ENCODE peak calls at places on chromosome 13, in seven cellular contexts. One of them, this sample, is unnamed.
A peak's percentile ranks its signal among the peaks of the same experiment; 100 is the strongest.

GRCh38 chr13:50080158-50080855 is 65.1 kb downstream of the KCNRG start:
- DNase-seq in CD8-positive, alpha-beta memory T cell: peak; percentile 57
- DNase-seq in cardiac muscle cell: peak; percentile 36
- DNase-seq in Peyer's patch: peak; percentile 56
- DNase-seq in CD4-positive, CD25-positive, alpha-beta regulatory T cell: peak; percentile 23
- DNase-seq in HepG2: peak; percentile 23
- DNase-seq in hepatocyte: peak; percentile 43
- DNase-seq in this sample: no peak

GRCh38 chr13:103022328-103022727 is 43.9 kb downstream of the SLC10A2 start:
- DNase-seq in HepG2: no peak
- DNase-seq in Peyer's patch: no peak
- DNase-seq in CD4-positive, CD25-positive, alpha-beta regulatory T cell: no peak
- DNase-seq in CD8-positive, alpha-beta memory T cell: no peak
- DNase-seq in hepatocyte: no peak
- DNase-seq in cardiac muscle cell: no peak
- DNase-seq in this sample: no peak

GRCh38 chr13:96090240-96091101 is 564 bp downstream of the HS6ST3 start:
- DNase-seq in cardiac muscle cell: peak; percentile 57
- DNase-seq in HepG2: no peak
- DNase-seq in CD8-positive, alpha-beta memory T cell: no peak
- DNase-seq in Peyer's patch: no peak
- DNase-seq in hepatocyte: peak; percentile 52
- DNase-seq in CD4-positive, CD25-positive, alpha-beta regulatory T cell: no peak
- DNase-seq in this sample: no peak

GRCh38 chr13:64938660-64939059 is 2291.5 kb downstream of the PCDH9 start:
- DNase-seq in cardiac muscle cell: no peak
- DNase-seq in CD4-positive, CD25-positive, alpha-beta regulatory T cell: no peak
- DNase-seq in Peyer's patch: no peak
- DNase-seq in hepatocyte: no peak
- DNase-seq in HepG2: no peak
- DNase-seq in CD8-positive, alpha-beta memory T cell: no peak
- DNase-seq in this sample: no peak

GRCh38 chr13:36839281-36839680 is 20.3 kb downstream of the RFXAP start:
- DNase-seq in hepatocyte: no peak
- DNase-seq in HepG2: no peak
- DNase-seq in cardiac muscle cell: no peak
- DNase-seq in CD8-positive, alpha-beta memory T cell: no peak
- DNase-seq in Peyer's patch: no peak
- DNase-seq in CD4-positive, CD25-positive, alpha-beta regulatory T cell: no peak
- DNase-seq in this sample: no peak

GRCh38 chr13:32811297-32811800 is 204.9 kb upstream of the KL start:
- DNase-seq in CD8-positive, alpha-beta memory T cell: peak; percentile 13
- DNase-seq in cardiac muscle cell: no peak
- DNase-seq in HepG2: no peak
- DNase-seq in CD4-positive, CD25-positive, alpha-beta regulatory T cell: no peak
- DNase-seq in Peyer's patch: no peak
- DNase-seq in hepatocyte: peak; percentile 44
- DNase-seq in this sample: no peak

GRCh38 chr13:50065712-50066111 is 50.5 kb downstream of the KCNRG start:
- DNase-seq in Peyer's patch: no peak
- DNase-seq in hepatocyte: no peak
- DNase-seq in HepG2: no peak
- DNase-seq in CD8-positive, alpha-beta memory T cell: no peak
- DNase-seq in cardiac muscle cell: no peak
- DNase-seq in CD4-positive, CD25-positive, alpha-beta regulatory T cell: no peak
- DNase-seq in this sample: no peak

GRCh38 chr13:50386527-50387123 is 371.4 kb downstream of the KCNRG start:
- DNase-seq in cardiac muscle cell: peak; percentile 61
- DNase-seq in HepG2: no peak
- DNase-seq in hepatocyte: peak; percentile 34
- DNase-seq in Peyer's patch: no peak
- DNase-seq in CD8-positive, alpha-beta memory T cell: no peak
- DNase-seq in CD4-positive, CD25-positive, alpha-beta regulatory T cell: no peak
- DNase-seq in this sample: no peak

GRCh38 chr13:63381078-63381859 is 1965.6 kb upstream of the PCDH20 start:
- DNase-seq in HepG2: no peak
- DNase-seq in Peyer's patch: no peak
- DNase-seq in CD8-positive, alpha-beta memory T cell: no peak
- DNase-seq in cardiac muscle cell: no peak
- DNase-seq in CD4-positive, CD25-positive, alpha-beta regulatory T cell: no peak
- DNase-seq in hepatocyte: no peak
- DNase-seq in this sample: no peak

GRCh38 chr13:37481005-37481857 is 117.3 kb downstream of the POSTN start:
- DNase-seq in cardiac muscle cell: no peak
- DNase-seq in CD8-positive, alpha-beta memory T cell: no peak
- DNase-seq in HepG2: no peak
- DNase-seq in hepatocyte: no peak
- DNase-seq in Peyer's patch: no peak
- DNase-seq in CD4-positive, CD25-positive, alpha-beta regulatory T cell: no peak
- DNase-seq in this sample: no peak

GRCh38 chr13:103952183-103952582 is 886.0 kb upstream of the SLC10A2 start:
- DNase-seq in CD8-positive, alpha-beta memory T cell: no peak
- DNase-seq in HepG2: no peak
- DNase-seq in cardiac muscle cell: no peak
- DNase-seq in hepatocyte: no peak
- DNase-seq in CD4-positive, CD25-positive, alpha-beta regulatory T cell: no peak
- DNase-seq in Peyer's patch: no peak
- DNase-seq in this sample: no peak

GRCh38 chr13:60418954-60419353 is 21.9 kb downstream of the TDRD3 start:
- DNase-seq in cardiac muscle cell: no peak
- DNase-seq in CD4-positive, CD25-positive, alpha-beta regulatory T cell: no peak
- DNase-seq in HepG2: no peak
- DNase-seq in Peyer's patch: no peak
- DNase-seq in CD8-positive, alpha-beta memory T cell: no peak
- DNase-seq in hepatocyte: no peak
- DNase-seq in this sample: no peak

GRCh38 chr13:47330031-47330430 is 433.2 kb upstream of the HTR2A start:
- DNase-seq in Peyer's patch: no peak
- DNase-seq in HepG2: no peak
- DNase-seq in hepatocyte: no peak
- DNase-seq in CD8-positive, alpha-beta memory T cell: no peak
- DNase-seq in CD4-positive, CD25-positive, alpha-beta regulatory T cell: no peak
- DNase-seq in cardiac muscle cell: no peak
- DNase-seq in this sample: no peak

GRCh38 chr13:99969934-99970760 is 1.4 kb downstream of the ZIC5 start:
- DNase-seq in CD4-positive, CD25-positive, alpha-beta regulatory T cell: no peak
- DNase-seq in HepG2: peak; percentile 57
- DNase-seq in hepatocyte: no peak
- DNase-seq in CD8-positive, alpha-beta memory T cell: peak; percentile 46
- DNase-seq in Peyer's patch: no peak
- DNase-seq in cardiac muscle cell: peak; percentile 75
- DNase-seq in this sample: no peak

GRCh38 chr13:35888327-35888940 is 242.7 kb downstream of the DCLK1 start:
- DNase-seq in cardiac muscle cell: no peak
- DNase-seq in HepG2: no peak
- DNase-seq in CD4-positive, CD25-positive, alpha-beta regulatory T cell: no peak
- DNase-seq in CD8-positive, alpha-beta memory T cell: no peak
- DNase-seq in Peyer's patch: no peak
- DNase-seq in hepatocyte: peak; percentile 17
- DNase-seq in this sample: no peak

GRCh38 chr13:24716011-24716410 is 35.8 kb downstream of the ATP12A start:
- DNase-seq in CD4-positive, CD25-positive, alpha-beta regulatory T cell: no peak
- DNase-seq in hepatocyte: no peak
- DNase-seq in HepG2: no peak
- DNase-seq in CD8-positive, alpha-beta memory T cell: no peak
- DNase-seq in cardiac muscle cell: peak; percentile 7
- DNase-seq in Peyer's patch: no peak
- DNase-seq in this sample: no peak

GRCh38 chr13:80871481-80871880 is 530.6 kb upstream of the SPRY2 start:
- DNase-seq in CD4-positive, CD25-positive, alpha-beta regulatory T cell: no peak
- DNase-seq in CD8-positive, alpha-beta memory T cell: no peak
- DNase-seq in Peyer's patch: no peak
- DNase-seq in cardiac muscle cell: no peak
- DNase-seq in hepatocyte: no peak
- DNase-seq in HepG2: no peak
- DNase-seq in this sample: no peak

GRCh38 chr13:70894258-70894657 is 786.0 kb upstream of the KLHL1 start:
- DNase-seq in Peyer's patch: no peak
- DNase-seq in CD8-positive, alpha-beta memory T cell: no peak
- DNase-seq in cardiac muscle cell: no peak
- DNase-seq in HepG2: no peak
- DNase-seq in CD4-positive, CD25-positive, alpha-beta regulatory T cell: no peak
- DNase-seq in hepatocyte: no peak
- DNase-seq in this sample: no peak

GRCh38 chr13:26853272-26853818 is 92.8 kb upstream of the GPR12 start:
- DNase-seq in CD8-positive, alpha-beta memory T cell: no peak
- DNase-seq in CD4-positive, CD25-positive, alpha-beta regulatory T cell: no peak
- DNase-seq in cardiac muscle cell: no peak
- DNase-seq in hepatocyte: peak; percentile 36
- DNase-seq in Peyer's patch: no peak
- DNase-seq in HepG2: no peak
- DNase-seq in this sample: no peak

GRCh38 chr13:23901365-23901764 is 4.1 kb upstream of the C1QTNF9B start:
- DNase-seq in cardiac muscle cell: no peak
- DNase-seq in hepatocyte: no peak
- DNase-seq in Peyer's patch: no peak
- DNase-seq in CD4-positive, CD25-positive, alpha-beta regulatory T cell: no peak
- DNase-seq in CD8-positive, alpha-beta memory T cell: no peak
- DNase-seq in HepG2: no peak
- DNase-seq in this sample: no peak

GRCh38 chr13:26604784-26605183 is 47.3 kb downstream of the WASF3 start:
- DNase-seq in Peyer's patch: peak; percentile 41
- DNase-seq in HepG2: no peak
- DNase-seq in hepatocyte: no peak
- DNase-seq in CD4-positive, CD25-positive, alpha-beta regulatory T cell: no peak
- DNase-seq in cardiac muscle cell: no peak
- DNase-seq in CD8-positive, alpha-beta memory T cell: no peak
- DNase-seq in this sample: no peak

GRCh38 chr13:40484101-40484800 is 182.2 kb downstream of the FOXO1 start:
- DNase-seq in hepatocyte: no peak
- DNase-seq in CD4-positive, CD25-positive, alpha-beta regulatory T cell: no peak
- DNase-seq in HepG2: no peak
- DNase-seq in Peyer's patch: no peak
- DNase-seq in CD8-positive, alpha-beta memory T cell: peak; percentile 21
- DNase-seq in cardiac muscle cell: no peak
- DNase-seq in this sample: no peak

GRCh38 chr13:49667773-49668172 is 23.5 kb downstream of the EBPL start:
- DNase-seq in hepatocyte: no peak
- DNase-seq in CD8-positive, alpha-beta memory T cell: no peak
- DNase-seq in Peyer's patch: no peak
- DNase-seq in CD4-positive, CD25-positive, alpha-beta regulatory T cell: no peak
- DNase-seq in cardiac muscle cell: no peak
- DNase-seq in HepG2: no peak
- DNase-seq in this sample: no peak

GRCh38 chr13:34064456-34065205 is 246.7 kb downstream of the RFC3 start:
- DNase-seq in CD4-positive, CD25-positive, alpha-beta regulatory T cell: no peak
- DNase-seq in CD8-positive, alpha-beta memory T cell: no peak
- DNase-seq in hepatocyte: no peak
- DNase-seq in Peyer's patch: no peak
- DNase-seq in cardiac muscle cell: no peak
- DNase-seq in HepG2: no peak
- DNase-seq in this sample: no peak

GRCh38 chr13:30870049-30870884 is 35.8 kb upstream of the MEDAG start:
- DNase-seq in hepatocyte: peak; percentile 82
- DNase-seq in CD4-positive, CD25-positive, alpha-beta regulatory T cell: no peak
- DNase-seq in cardiac muscle cell: no peak
- DNase-seq in CD8-positive, alpha-beta memory T cell: no peak
- DNase-seq in HepG2: no peak
- DNase-seq in Peyer's patch: peak; percentile 69
- DNase-seq in this sample: no peak

GRCh38 chr13:32381539-32381938 is 46.4 kb downstream of the N4BP2L1 start:
- DNase-seq in hepatocyte: peak; percentile 44
- DNase-seq in CD4-positive, CD25-positive, alpha-beta regulatory T cell: no peak
- DNase-seq in cardiac muscle cell: peak; percentile 49
- DNase-seq in CD8-positive, alpha-beta memory T cell: peak; percentile 43
- DNase-seq in Peyer's patch: no peak
- DNase-seq in HepG2: peak; percentile 49
- DNase-seq in this sample: no peak

GRCh38 chr13:41311607-41312500 is 787 bp downstream of the NAA16 start:
- DNase-seq in HepG2: peak; percentile 7
- DNase-seq in hepatocyte: peak; percentile 64
- DNase-seq in CD8-positive, alpha-beta memory T cell: peak; percentile 60
- DNase-seq in CD4-positive, CD25-positive, alpha-beta regulatory T cell: peak; percentile 44
- DNase-seq in cardiac muscle cell: peak; percentile 65
- DNase-seq in Peyer's patch: peak; percentile 70
- DNase-seq in this sample: peak; percentile 68

GRCh38 chr13:46022476-46022875 is 30.1 kb downstream of the ZC3H13 start:
- DNase-seq in CD8-positive, alpha-beta memory T cell: no peak
- DNase-seq in hepatocyte: no peak
- DNase-seq in CD4-positive, CD25-positive, alpha-beta regulatory T cell: no peak
- DNase-seq in cardiac muscle cell: no peak
- DNase-seq in HepG2: no peak
- DNase-seq in Peyer's patch: no peak
- DNase-seq in this sample: no peak

GRCh38 chr13:46025157-46025556 is 27.4 kb downstream of the ZC3H13 start:
- DNase-seq in CD8-positive, alpha-beta memory T cell: no peak
- DNase-seq in hepatocyte: no peak
- DNase-seq in cardiac muscle cell: no peak
- DNase-seq in HepG2: no peak
- DNase-seq in CD4-positive, CD25-positive, alpha-beta regulatory T cell: no peak
- DNase-seq in Peyer's patch: no peak
- DNase-seq in this sample: no peak
- H3K4me1 ChIP-seq in CD8-positive, alpha-beta memory T cell: no peaks in the 10 kb centered on the region
- H3K4me1 ChIP-seq in hepatocyte: no peaks in the 10 kb centered on the region
- H3K4me1 ChIP-seq in cardiac muscle cell: no peaks in the 10 kb centered on the region
- H3K4me1 ChIP-seq in HepG2: no peaks in the 10 kb centered on the region
- H3K4me1 ChIP-seq in CD4-positive, CD25-positive, alpha-beta regulatory T cell: no peaks in the 10 kb centered on the region
- H3K4me1 ChIP-seq in Peyer's patch: no peaks in the 10 kb centered on the region
- H3K4me1 ChIP-seq in this sample: no peaks in the 10 kb centered on the region

GRCh38 chr13:43268632-43269031 is 245.2 kb downstream of the DNAJC15 start:
- DNase-seq in HepG2: no peak
- DNase-seq in CD8-positive, alpha-beta memory T cell: no peak
- DNase-seq in Peyer's patch: no peak
- DNase-seq in cardiac muscle cell: peak; percentile 75
- DNase-seq in CD4-positive, CD25-positive, alpha-beta regulatory T cell: no peak
- DNase-seq in hepatocyte: no peak
- DNase-seq in this sample: no peak
- H3K27ac ChIP-seq in HepG2: no peak overlapping the region
- H3K27ac ChIP-seq in CD8-positive, alpha-beta memory T cell: no peak overlapping the region
- H3K27ac ChIP-seq in Peyer's patch: no peak overlapping the region
- H3K27ac ChIP-seq in cardiac muscle cell: peak overlapping the region; percentile 94
- H3K27ac ChIP-seq in CD4-positive, CD25-positive, alpha-beta regulatory T cell: no peak overlapping the region
- H3K27ac ChIP-seq in hepatocyte: peak overlapping the region; percentile 72
- H3K27ac ChIP-seq in this sample: peak overlapping the region; percentile 31

DNA sequence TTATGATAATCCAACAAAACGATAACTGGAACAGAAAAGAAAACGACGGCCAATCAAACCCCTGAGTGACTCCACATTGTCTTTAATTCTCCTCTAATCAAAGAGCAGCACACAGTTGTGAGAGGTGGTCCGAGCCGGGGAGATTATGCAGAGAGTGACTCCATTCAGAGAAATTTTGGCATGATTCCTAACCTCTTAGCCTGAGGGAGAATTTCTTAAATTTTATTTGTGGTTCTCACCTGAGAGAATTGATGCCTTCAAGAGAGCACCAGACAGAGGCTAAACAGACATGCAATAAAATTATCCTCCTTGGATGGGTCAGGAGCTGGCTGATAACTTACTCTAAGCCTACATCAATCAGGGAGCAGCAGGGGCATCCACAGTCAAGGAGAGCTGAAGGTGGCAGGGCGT is 310.0 kb upstream of the KLF12 start:
- DNase-seq in hepatocyte: no peak
- DNase-seq in cardiac muscle cell: no peak
- DNase-seq in CD4-positive, CD25-positive, alpha-beta regulatory T cell: no peak
- DNase-seq in Peyer's patch: no peak
- DNase-seq in CD8-positive, alpha-beta memory T cell: no peak
- DNase-seq in HepG2: no peak
- DNase-seq in this sample: no peak
- H3K4me3 ChIP-seq in hepatocyte: no peak overlapping the region
- H3K4me3 ChIP-seq in cardiac muscle cell: no peak overlapping the region
- H3K4me3 ChIP-seq in CD4-positive, CD25-positive, alpha-beta regulatory T cell: no peak overlapping the region
- H3K4me3 ChIP-seq in Peyer's patch: no peak overlapping the region
- H3K4me3 ChIP-seq in CD8-positive, alpha-beta memory T cell: no peak overlapping the region
- H3K4me3 ChIP-seq in HepG2: no peak overlapping the region
- H3K4me3 ChIP-seq in this sample: no peak overlapping the region

GRCh38 chr13:110920038-110920437 is 5.2 kb upstream of the ANKRD10 start:
- DNase-seq in Peyer's patch: no peak
- DNase-seq in HepG2: no peak
- DNase-seq in CD8-positive, alpha-beta memory T cell: no peak
- DNase-seq in CD4-positive, CD25-positive, alpha-beta regulatory T cell: no peak
- DNase-seq in cardiac muscle cell: no peak
- DNase-seq in hepatocyte: no peak
- DNase-seq in this sample: no peak
- H3K4me1 ChIP-seq in Peyer's patch: no peaks in the 10 kb centered on the region
- H3K4me1 ChIP-seq in HepG2: peaks cover 24% of the 10 kb centered on the region
- H3K4me1 ChIP-seq in CD8-positive, alpha-beta memory T cell: no peaks in the 10 kb centered on the region
- H3K4me1 ChIP-seq in CD4-positive, CD25-positive, alpha-beta regulatory T cell: peaks cover 11% of the 10 kb centered on the region
- H3K4me1 ChIP-seq in cardiac muscle cell: peaks cover 13% of the 10 kb centered on the region
- H3K4me1 ChIP-seq in hepatocyte: peaks cover 11% of the 10 kb centered on the region
- H3K4me1 ChIP-seq in this sample: peaks cover 11% of the 10 kb centered on the region

This sample was measured in left lung.